ENCODE peak calls at places on chromosomes 12 and 14, in five cellular contexts. Q, D, R, M and J are unnamed samples.

GRCh38 chr12:68286396-68286795 is 33.0 kb upstream of the IL22 start:
- DNase-seq in Q (no peak), D (no peak), R (no peak), M (no peak), J (no peak)

GRCh38 chr14:69554500-69554899 is 20.2 kb downstream of the CCDC177 start:
- DNase-seq in Q (no peak), D (no peak), R (no peak), M (no peak), J (no peak)

GRCh38 chr12:10136637-10137205 is 6.7 kb upstream of the CLEC7A start:
- DNase-seq in Q (no peak), D (no peak), R (no peak), M (no peak), J (no peak)

GRCh38 chr12:48602192-48602989 is 32.5 kb upstream of the LALBA start:
- DNase-seq in Q (no peak), D (no peak), R (no peak), M (no peak), J (no peak)

GRCh38 chr12:103841690-103842584 is 903 bp upstream of the NT5DC3 start:
- DNase-seq in Q (peak; percentile 63), D (no peak), R (peak; percentile 9), M (peak; percentile 11), J (no peak)

GRCh38 chr14:58898655-58899316 is 261.0 kb downstream of the DACT1 start:
- DNase-seq in Q (no peak), D (no peak), R (no peak), M (no peak), J (no peak)

GRCh38 chr14:91883770-91884169 is 16.4 kb upstream of the TC2N start:
- DNase-seq in Q (no peak), D (no peak), R (no peak), M (no peak), J (no peak)

GRCh38 chr12:79933580-79934264 is 1.2 kb downstream of the PPP1R12A start:
- DNase-seq in Q (peak; percentile 28), D (no peak), R (peak; percentile 2), M (no peak), J (peak; percentile 37)

GRCh38 chr12:26122681-26123481 is 2.0 kb downstream of the BHLHE41 start:
- DNase-seq in Q (peak; percentile 53), D (peak; percentile 83), R (no peak), M (no peak), J (peak; percentile 46)

GRCh38 chr12:124440031-124440626 is 127.3 kb downstream of the NCOR2 start:
- DNase-seq in Q (no peak), D (no peak), R (no peak), M (no peak), J (no peak)

GRCh38 chr12:3680919-3681594 is 71.9 kb downstream of the CRACR2A start:
- DNase-seq in Q (no peak), D (no peak), R (no peak), M (no peak), J (no peak)

GRCh38 chr12:120234643-120235368 is 30.7 kb downstream of the PXN start:
- DNase-seq in Q (no peak), D (peak; percentile 46), R (no peak), M (no peak), J (no peak)